ENCODE peak calls at places on chromosome 4, in four cellular contexts. One of them, this sample, is unnamed.

GRCh38 chr4:144808034-144808433 is 162.1 kb downstream of the HHIP start:
- DNase-seq in fibroblast of lung: no peak
- DNase-seq in retinal pigment epithelial cell: no peak
- DNase-seq in RCC 7860: no peak
- DNase-seq in this sample: no peak

GRCh38 chr4:99811850-99812249 is 4.8 kb upstream of the DAPP1 start:
- DNase-seq in RCC 7860: no peak
- DNase-seq in fibroblast of lung: peak; percentile 3
- DNase-seq in retinal pigment epithelial cell: no peak
- DNase-seq in this sample: peak; percentile 27

GRCh38 chr4:123807866-123808265 is 411.3 kb downstream of the SPRY1 start:
- DNase-seq in fibroblast of lung: no peak
- DNase-seq in retinal pigment epithelial cell: no peak
- DNase-seq in RCC 7860: no peak
- DNase-seq in this sample: no peak

GRCh38 chr4:6942238-6942800 is 32.7 kb downstream of the TBC1D14 start:
- DNase-seq in retinal pigment epithelial cell: peak; percentile 78
- DNase-seq in fibroblast of lung: peak; percentile 95
- DNase-seq in RCC 7860: peak; percentile 84
- DNase-seq in this sample: peak; percentile 24

GRCh38 chr4:98572697-98573096 is 85.7 kb downstream of the TSPAN5 start:
- DNase-seq in retinal pigment epithelial cell: no peak
- DNase-seq in fibroblast of lung: no peak
- DNase-seq in RCC 7860: no peak
- DNase-seq in this sample: no peak

GRCh38 chr4:182730791-182731190 is 186.4 kb downstream of the DCTD start:
- DNase-seq in fibroblast of lung: no peak
- DNase-seq in retinal pigment epithelial cell: no peak
- DNase-seq in RCC 7860: no peak
- DNase-seq in this sample: no peak

GRCh38 chr4:148346657-148347056 is 95.6 kb downstream of the NR3C2 start:
- DNase-seq in retinal pigment epithelial cell: no peak
- DNase-seq in fibroblast of lung: no peak
- DNase-seq in RCC 7860: no peak
- DNase-seq in this sample: no peak

GRCh38 chr4:123114915-123115756 is 192.7 kb upstream of the NUDT6 start:
- DNase-seq in RCC 7860: no peak
- DNase-seq in fibroblast of lung: no peak
- DNase-seq in retinal pigment epithelial cell: no peak
- DNase-seq in this sample: no peak

GRCh38 chr4:138728566-138728965 is 287.0 kb upstream of the NOCT start:
- DNase-seq in retinal pigment epithelial cell: no peak
- DNase-seq in RCC 7860: no peak
- DNase-seq in fibroblast of lung: no peak
- DNase-seq in this sample: no peak

GRCh38 chr4:110361921-110362320 is 114.0 kb upstream of the ENPEP start:
- DNase-seq in fibroblast of lung: peak; percentile 93
- DNase-seq in retinal pigment epithelial cell: peak; percentile 26
- DNase-seq in RCC 7860: peak; percentile 82
- DNase-seq in this sample: no peak

GRCh38 chr4:88533937-88534750 is 10.6 kb upstream of the PYURF start:
- DNase-seq in RCC 7860: peak; percentile 29
- DNase-seq in retinal pigment epithelial cell: no peak
- DNase-seq in fibroblast of lung: peak; percentile 94
- DNase-seq in this sample: peak; percentile 99

GRCh38 chr4:169398294-169398693 is 127.5 kb upstream of the SH3RF1 start:
- DNase-seq in RCC 7860: no peak
- DNase-seq in fibroblast of lung: peak; percentile 89
- DNase-seq in retinal pigment epithelial cell: no peak
- DNase-seq in this sample: peak; percentile 21

GRCh38 chr4:30617836-30618235 is 102.3 kb upstream of the PCDH7 start:
- DNase-seq in RCC 7860: no peak
- DNase-seq in retinal pigment epithelial cell: no peak
- DNase-seq in fibroblast of lung: no peak
- DNase-seq in this sample: no peak

GRCh38 chr4:1500231-1500965 is 94.2 kb upstream of the NKX1-1 start:
- DNase-seq in RCC 7860: no peak
- DNase-seq in retinal pigment epithelial cell: no peak
- DNase-seq in fibroblast of lung: no peak
- DNase-seq in this sample: no peak

GRCh38 chr4:152106113-152106763 is 345.4 kb upstream of the GATB start:
- DNase-seq in retinal pigment epithelial cell: peak; percentile 73
- DNase-seq in fibroblast of lung: peak; percentile 97
- DNase-seq in RCC 7860: peak; percentile 89
- DNase-seq in this sample: peak; percentile 98

GRCh38 chr4:25343671-25344070 is 31.1 kb downstream of the ZCCHC4 start:
- DNase-seq in fibroblast of lung: peak; percentile 32
- DNase-seq in retinal pigment epithelial cell: no peak
- DNase-seq in RCC 7860: peak; percentile 62
- DNase-seq in this sample: peak; percentile 15

GRCh38 chr4:11743961-11744360 is 315.3 kb upstream of the HS3ST1 start:
- DNase-seq in retinal pigment epithelial cell: no peak
- DNase-seq in RCC 7860: no peak
- DNase-seq in fibroblast of lung: no peak
- DNase-seq in this sample: no peak

GRCh38 chr4:127809173-127809800 is 27.2 kb downstream of the HSPA4L start:
- DNase-seq in RCC 7860: no peak
- DNase-seq in fibroblast of lung: peak; percentile 10
- DNase-seq in retinal pigment epithelial cell: no peak
- DNase-seq in this sample: peak; percentile 16

GRCh38 chr4:150769235-150769634 is 187.3 kb downstream of the MAB21L2 start:
- DNase-seq in fibroblast of lung: peak; percentile 84
- DNase-seq in RCC 7860: peak; percentile 65
- DNase-seq in retinal pigment epithelial cell: peak; percentile 20
- DNase-seq in this sample: peak; percentile 69

GRCh38 chr4:106039796-106040195 is 144.5 kb downstream of the NPNT start:
- DNase-seq in fibroblast of lung: no peak
- DNase-seq in RCC 7860: no peak
- DNase-seq in retinal pigment epithelial cell: peak; percentile 75
- DNase-seq in this sample: no peak

GRCh38 chr4:74203467-74203866 is 45.5 kb downstream of the MTHFD2L start:
- DNase-seq in retinal pigment epithelial cell: no peak
- DNase-seq in fibroblast of lung: no peak
- DNase-seq in RCC 7860: no peak
- DNase-seq in this sample: no peak

GRCh38 chr4:99885063-99885664 is 9.1 kb downstream of the LAMTOR3 start:
- DNase-seq in retinal pigment epithelial cell: no peak
- DNase-seq in RCC 7860: peak; percentile 8
- DNase-seq in fibroblast of lung: peak; percentile 34
- DNase-seq in this sample: peak; percentile 69

GRCh38 chr4:88828846-88829245 is 131.2 kb upstream of the NAP1L5 start:
- DNase-seq in retinal pigment epithelial cell: no peak
- DNase-seq in fibroblast of lung: no peak
- DNase-seq in RCC 7860: no peak
- DNase-seq in this sample: no peak

GRCh38 chr4:22474636-22475310 is 41.1 kb downstream of the ADGRA3 start:
- DNase-seq in fibroblast of lung: no peak
- DNase-seq in retinal pigment epithelial cell: no peak
- DNase-seq in RCC 7860: peak; percentile 25
- DNase-seq in this sample: no peak

GRCh38 chr4:24802648-24803047 is 7.3 kb downstream of the SOD3 start:
- DNase-seq in retinal pigment epithelial cell: peak; percentile 65
- DNase-seq in RCC 7860: no peak
- DNase-seq in fibroblast of lung: peak; percentile 29
- DNase-seq in this sample: no peak

This sample was measured in RKO.